ENCODE peak calls at places on chromosome 12, in six cellular contexts. One of them, this sample, is unnamed. For H3K27me3, the result is how much of the 10 kb centered on the place peaks cover.

GRCh38 chr12:15982471-15982870 is 71.3 kb downstream of the DERA start:
- DNase-seq in pancreas: no peak
- DNase-seq in IMR-90: peak
- DNase-seq in CD8-positive, alpha-beta T cell: no peak
- DNase-seq in neuronal stem cell: no peak
- DNase-seq in suprapubic skin: no peak
- DNase-seq in this sample: peak

GRCh38 chr12:109879332-109880048 is 851 bp downstream of the GLTP start:
- DNase-seq in pancreas: no peak
- DNase-seq in IMR-90: no peak
- DNase-seq in CD8-positive, alpha-beta T cell: no peak
- DNase-seq in neuronal stem cell: no peak
- DNase-seq in suprapubic skin: no peak
- DNase-seq in this sample: peak

GRCh38 chr12:83865431-83865830 is 1047.2 kb downstream of the SLC6A15 start:
- DNase-seq in pancreas: no peak
- DNase-seq in IMR-90: no peak
- DNase-seq in CD8-positive, alpha-beta T cell: no peak
- DNase-seq in neuronal stem cell: no peak
- DNase-seq in suprapubic skin: no peak
- DNase-seq in this sample: no peak

GRCh38 chr12:91072931-91073330 is 15.1 kb upstream of the KERA start:
- DNase-seq in pancreas: no peak
- DNase-seq in IMR-90: no peak
- DNase-seq in CD8-positive, alpha-beta T cell: no peak
- DNase-seq in neuronal stem cell: no peak
- DNase-seq in suprapubic skin: no peak
- DNase-seq in this sample: peak

GRCh38 chr12:48818831-48819590 is 715 bp downstream of the CACNB3 start:
- DNase-seq in pancreas: peak
- DNase-seq in IMR-90: no peak
- DNase-seq in CD8-positive, alpha-beta T cell: no peak
- DNase-seq in neuronal stem cell: no peak
- DNase-seq in suprapubic skin: no peak
- DNase-seq in this sample: no peak

GRCh38 chr12:122265931-122266771 is at the start of gene VPS33A:
- DNase-seq in pancreas: peak
- DNase-seq in IMR-90: peak
- DNase-seq in CD8-positive, alpha-beta T cell: peak
- DNase-seq in neuronal stem cell: peak
- DNase-seq in suprapubic skin: peak
- DNase-seq in this sample: peak

GRCh38 chr12:48631071-48631470 is 51.0 kb downstream of the KANSL2 start:
- DNase-seq in pancreas: no peak
- DNase-seq in IMR-90: no peak
- DNase-seq in CD8-positive, alpha-beta T cell: no peak
- DNase-seq in neuronal stem cell: peak
- DNase-seq in suprapubic skin: no peak
- DNase-seq in this sample: no peak

GRCh38 chr12:111154180-111154579 is 214.7 kb downstream of the PHETA1 start:
- DNase-seq in pancreas: no peak
- DNase-seq in IMR-90: no peak
- DNase-seq in CD8-positive, alpha-beta T cell: no peak
- DNase-seq in neuronal stem cell: no peak
- DNase-seq in suprapubic skin: no peak
- DNase-seq in this sample: no peak

GRCh38 chr12:93344876-93345275 is 32.8 kb upstream of the NUDT4 start:
- DNase-seq in pancreas: no peak
- DNase-seq in IMR-90: no peak
- DNase-seq in CD8-positive, alpha-beta T cell: no peak
- DNase-seq in neuronal stem cell: no peak
- DNase-seq in suprapubic skin: no peak
- DNase-seq in this sample: peak

GRCh38 chr12:19946549-19946948 is 421.8 kb upstream of the PDE3A start:
- DNase-seq in pancreas: no peak
- DNase-seq in IMR-90: peak
- DNase-seq in CD8-positive, alpha-beta T cell: no peak
- DNase-seq in neuronal stem cell: no peak
- DNase-seq in suprapubic skin: no peak
- DNase-seq in this sample: peak

GRCh38 chr12:108374596-108375320 is 35.6 kb upstream of the CMKLR1 start:
- DNase-seq in pancreas: no peak
- DNase-seq in IMR-90: no peak
- DNase-seq in CD8-positive, alpha-beta T cell: no peak
- DNase-seq in neuronal stem cell: no peak
- DNase-seq in suprapubic skin: no peak
- DNase-seq in this sample: no peak

GRCh38 chr12:104279164-104279563 is 24.4 kb upstream of the EID3 start:
- DNase-seq in pancreas: no peak
- DNase-seq in IMR-90: no peak
- DNase-seq in CD8-positive, alpha-beta T cell: no peak
- DNase-seq in neuronal stem cell: no peak
- DNase-seq in suprapubic skin: no peak
- DNase-seq in this sample: peak

GRCh38 chr12:94265966-94266365 is 117.6 kb downstream of the PLXNC1 start:
- DNase-seq in pancreas: no peak
- DNase-seq in IMR-90: no peak
- DNase-seq in CD8-positive, alpha-beta T cell: no peak
- DNase-seq in neuronal stem cell: no peak
- DNase-seq in suprapubic skin: no peak
- DNase-seq in this sample: peak

GRCh38 chr12:3242199-3242863 is 165.2 kb downstream of the TSPAN9 start:
- DNase-seq in pancreas: no peak
- DNase-seq in IMR-90: no peak
- DNase-seq in CD8-positive, alpha-beta T cell: no peak
- DNase-seq in neuronal stem cell: no peak
- DNase-seq in suprapubic skin: no peak
- DNase-seq in this sample: no peak

GRCh38 chr12:49818241-49818640 is 10.0 kb downstream of the NCKAP5L start:
- DNase-seq in pancreas: no peak
- DNase-seq in IMR-90: no peak
- DNase-seq in CD8-positive, alpha-beta T cell: no peak
- DNase-seq in neuronal stem cell: no peak
- DNase-seq in suprapubic skin: no peak
- DNase-seq in this sample: no peak

GRCh38 chr12:40144023-40144422 is 38.1 kb upstream of the SLC2A13 start:
- DNase-seq in pancreas: peak
- DNase-seq in IMR-90: no peak
- DNase-seq in CD8-positive, alpha-beta T cell: no peak
- DNase-seq in neuronal stem cell: no peak
- DNase-seq in suprapubic skin: no peak
- DNase-seq in this sample: no peak

GRCh38 chr12:128190614-128191013 is 76.4 kb upstream of the TMEM132C start:
- DNase-seq in pancreas: no peak
- DNase-seq in IMR-90: no peak
- DNase-seq in CD8-positive, alpha-beta T cell: no peak
- DNase-seq in neuronal stem cell: peak
- DNase-seq in suprapubic skin: no peak
- DNase-seq in this sample: peak

GRCh38 chr12:57623811-57624390 is 9.1 kb downstream of the B4GALNT1 start:
- DNase-seq in pancreas: no peak
- DNase-seq in IMR-90: no peak
- DNase-seq in CD8-positive, alpha-beta T cell: no peak
- DNase-seq in neuronal stem cell: no peak
- DNase-seq in suprapubic skin: no peak
- DNase-seq in this sample: no peak

GRCh38 chr12:86950043-86950838 is 694.0 kb upstream of the MGAT4C start:
- DNase-seq in pancreas: no peak
- DNase-seq in IMR-90: no peak
- DNase-seq in CD8-positive, alpha-beta T cell: no peak
- DNase-seq in neuronal stem cell: no peak
- DNase-seq in suprapubic skin: no peak
- DNase-seq in this sample: peak

GRCh38 chr12:108815875-108816594 is 41.3 kb downstream of the SSH1 start:
- DNase-seq in pancreas: no peak
- DNase-seq in IMR-90: peak
- DNase-seq in CD8-positive, alpha-beta T cell: no peak
- DNase-seq in neuronal stem cell: no peak
- DNase-seq in suprapubic skin: no peak
- DNase-seq in this sample: no peak

GRCh38 chr12:3493225-3494049 is 2.4 kb downstream of the PRMT8 start:
- DNase-seq in pancreas: no peak
- DNase-seq in IMR-90: no peak
- DNase-seq in CD8-positive, alpha-beta T cell: no peak
- DNase-seq in neuronal stem cell: no peak
- DNase-seq in suprapubic skin: no peak
- DNase-seq in this sample: no peak

GRCh38 chr12:105342464-105342863 is 12.0 kb downstream of the C12orf75 start:
- DNase-seq in pancreas: no peak
- DNase-seq in IMR-90: no peak
- DNase-seq in CD8-positive, alpha-beta T cell: no peak
- DNase-seq in neuronal stem cell: no peak
- DNase-seq in suprapubic skin: no peak
- DNase-seq in this sample: no peak

GRCh38 chr12:115870527-115870926 is 407.0 kb downstream of the MED13L start:
- DNase-seq in pancreas: no peak
- DNase-seq in IMR-90: no peak
- DNase-seq in CD8-positive, alpha-beta T cell: no peak
- DNase-seq in neuronal stem cell: no peak
- DNase-seq in suprapubic skin: no peak
- DNase-seq in this sample: no peak

GRCh38 chr12:32535260-32535999 is 136.1 kb downstream of the FGD4 start:
- DNase-seq in pancreas: peak
- DNase-seq in IMR-90: peak
- DNase-seq in CD8-positive, alpha-beta T cell: no peak
- DNase-seq in neuronal stem cell: no peak
- DNase-seq in suprapubic skin: peak
- DNase-seq in this sample: peak

GRCh38 chr12:131815132-131815531 is 13.1 kb upstream of the MMP17 start:
- DNase-seq in pancreas: no peak
- DNase-seq in IMR-90: no peak
- DNase-seq in CD8-positive, alpha-beta T cell: no peak
- DNase-seq in neuronal stem cell: no peak
- DNase-seq in suprapubic skin: no peak
- DNase-seq in this sample: no peak

GRCh38 chr12:55068416-55069010 is 48.7 kb downstream of the NEUROD4 start:
- DNase-seq in pancreas: peak
- DNase-seq in IMR-90: peak
- DNase-seq in CD8-positive, alpha-beta T cell: no peak
- DNase-seq in neuronal stem cell: peak
- DNase-seq in suprapubic skin: no peak
- DNase-seq in this sample: peak

GRCh38 chr12:111942557-111942956 is 70.4 kb downstream of the TMEM116 start:
- DNase-seq in pancreas: no peak
- DNase-seq in IMR-90: peak
- DNase-seq in CD8-positive, alpha-beta T cell: no peak
- DNase-seq in neuronal stem cell: no peak
- DNase-seq in suprapubic skin: no peak
- DNase-seq in this sample: peak

GRCh38 chr12:15212877-15213276 is 8.3 kb downstream of the RERG start:
- DNase-seq in pancreas: no peak
- DNase-seq in IMR-90: no peak
- DNase-seq in CD8-positive, alpha-beta T cell: no peak
- DNase-seq in neuronal stem cell: no peak
- DNase-seq in suprapubic skin: no peak
- DNase-seq in this sample: no peak

GRCh38 chr12:19819231-19819630 is 379.9 kb downstream of the AEBP2 start:
- DNase-seq in pancreas: no peak
- DNase-seq in IMR-90: no peak
- DNase-seq in CD8-positive, alpha-beta T cell: no peak
- DNase-seq in neuronal stem cell: no peak
- DNase-seq in suprapubic skin: no peak
- DNase-seq in this sample: no peak

GRCh38 chr12:58051378-58051777 is 110.0 kb downstream of the ATP23 start:
- DNase-seq in pancreas: no peak
- DNase-seq in IMR-90: no peak
- DNase-seq in CD8-positive, alpha-beta T cell: no peak
- DNase-seq in neuronal stem cell: no peak
- DNase-seq in suprapubic skin: no peak
- DNase-seq in this sample: no peak

GRCh38 chr12:49346659-49347306 is at the start of gene DNAJC22:
- DNase-seq in pancreas: peak
- DNase-seq in IMR-90: no peak
- DNase-seq in CD8-positive, alpha-beta T cell: no peak
- DNase-seq in neuronal stem cell: no peak
- DNase-seq in suprapubic skin: peak
- DNase-seq in this sample: peak

GRCh38 chr12:54029529-54030441 is 1.5 kb downstream of the HOXC6 start:
- DNase-seq in pancreas: no peak
- DNase-seq in IMR-90: no peak
- DNase-seq in CD8-positive, alpha-beta T cell: no peak
- DNase-seq in neuronal stem cell: no peak
- DNase-seq in suprapubic skin: no peak
- DNase-seq in this sample: no peak
- H3K27me3 ChIP-seq in pancreas: half or more
- H3K27me3 ChIP-seq in IMR-90: half or more
- H3K27me3 ChIP-seq in CD8-positive, alpha-beta T cell: half or more
- H3K27me3 ChIP-seq in neuronal stem cell: half or more
- H3K27me3 ChIP-seq in suprapubic skin: under half
- H3K27me3 ChIP-seq in this sample: under half

GRCh38 chr12:53383258-53383657 is 3.3 kb downstream of the SP1 start:
- DNase-seq in pancreas: no peak
- DNase-seq in IMR-90: no peak
- DNase-seq in CD8-positive, alpha-beta T cell: no peak
- DNase-seq in neuronal stem cell: no peak
- DNase-seq in suprapubic skin: no peak
- DNase-seq in this sample: no peak
- H3K4me3 ChIP-seq in pancreas: no peak
- H3K4me3 ChIP-seq in IMR-90: no peak
- H3K4me3 ChIP-seq in CD8-positive, alpha-beta T cell: no peak
- H3K4me3 ChIP-seq in neuronal stem cell: no peak
- H3K4me3 ChIP-seq in suprapubic skin: peak
- H3K4me3 ChIP-seq in this sample: peak

DNA sequence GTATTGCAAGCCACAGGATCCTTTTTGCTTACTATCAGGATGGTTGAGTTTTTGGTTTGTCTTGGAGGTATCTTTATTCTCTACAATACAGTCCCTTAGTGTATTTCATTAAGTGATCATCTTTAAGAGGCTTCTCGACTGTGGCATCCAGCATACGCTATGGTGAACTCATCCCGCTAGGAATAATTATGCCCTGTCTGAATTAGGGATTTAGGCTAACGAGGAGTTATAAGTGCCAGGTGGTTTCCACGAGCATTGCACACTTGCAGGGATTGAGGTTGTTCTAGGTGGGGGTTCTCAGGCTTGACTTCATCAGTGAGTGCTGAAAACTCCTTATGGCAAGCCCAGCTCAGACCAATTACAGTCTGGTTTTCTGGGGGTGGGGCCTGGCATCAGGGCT is 37.2 kb upstream of the RBM19 start:
- DNase-seq in pancreas: no peak
- DNase-seq in IMR-90: no peak
- DNase-seq in CD8-positive, alpha-beta T cell: no peak
- DNase-seq in neuronal stem cell: no peak
- DNase-seq in suprapubic skin: no peak
- DNase-seq in this sample: no peak
- H3K27me3 ChIP-seq in pancreas: under half
- H3K27me3 ChIP-seq in IMR-90: under half
- H3K27me3 ChIP-seq in CD8-positive, alpha-beta T cell: under half
- H3K27me3 ChIP-seq in neuronal stem cell: under half
- H3K27me3 ChIP-seq in suprapubic skin: under half
- H3K27me3 ChIP-seq in this sample: under half

GRCh38 chr12:76883826-76884225 is 5.0 kb upstream of the CSRP2 start:
- DNase-seq in pancreas: no peak
- DNase-seq in IMR-90: peak
- DNase-seq in CD8-positive, alpha-beta T cell: no peak
- DNase-seq in neuronal stem cell: no peak
- DNase-seq in suprapubic skin: no peak
- DNase-seq in this sample: no peak
- H3K4me3 ChIP-seq in pancreas: no peak
- H3K4me3 ChIP-seq in IMR-90: no peak
- H3K4me3 ChIP-seq in CD8-positive, alpha-beta T cell: no peak
- H3K4me3 ChIP-seq in neuronal stem cell: no peak
- H3K4me3 ChIP-seq in suprapubic skin: no peak
- H3K4me3 ChIP-seq in this sample: no peak